ENCODE peak calls at places on chromosome 22, in seven cellular contexts. G is SHP77 treated with DMSO at 0.1 percent for 48 hours; K is CD4-positive, alpha-beta T cell; U is suprapubic skin; W is substantia nigra; B is HFFc6; P is Caco-2. N is an unnamed sample.

GRCh38 chr22:23754980-23755636 is 883 bp upstream of the VPREB3 start:
- DNase-seq in G (no peak), K (no peak), U (no peak), W (no peak), B (no peak), P (no peak), N (no peak)

GRCh38 chr22:48705159-48705916 is 1122.3 kb downstream of the BRD1 start:
- DNase-seq in G (no peak), K (no peak), U (peak), W (no peak), B (no peak), P (peak), N (no peak)

GRCh38 chr22:43090130-43090789 is 1.1 kb upstream of the TTLL1 start:
- DNase-seq in G (peak), K (peak), U (no peak), W (no peak), B (peak), P (peak), N (no peak)

GRCh38 chr22:24483966-24484545 is 11.1 kb upstream of the UPB1 start:
- DNase-seq in G (no peak), K (no peak), U (no peak), W (no peak), B (no peak), P (no peak), N (no peak)

GRCh38 chr22:42978453-42979103 is 36.4 kb downstream of the PACSIN2 start:
- DNase-seq in G (no peak), K (no peak), U (peak), W (no peak), B (peak), P (no peak), N (no peak)

GRCh38 chr22:27798526-27799333 is 2.8 kb downstream of the MN1 start:
- DNase-seq in G (no peak), K (no peak), U (no peak), W (no peak), B (no peak), P (no peak), N (no peak)

GRCh38 chr22:25388866-25389540 is 169.6 kb downstream of the CRYBB2 start:
- DNase-seq in G (no peak), K (no peak), U (no peak), W (no peak), B (no peak), P (no peak), N (no peak)

GRCh38 chr22:17913705-17914282 is 110.6 kb downstream of the MICAL3 start:
- DNase-seq in G (no peak), K (no peak), U (no peak), W (no peak), B (peak), P (no peak), N (no peak)

GRCh38 chr22:35540600-35541253 is at the start of gene RASD2:
- DNase-seq in G (no peak), K (peak), U (no peak), W (no peak), B (no peak), P (peak), N (peak)

GRCh38 chr22:48779661-48780596 is 1047.7 kb downstream of the BRD1 start:
- DNase-seq in G (no peak), K (no peak), U (no peak), W (no peak), B (no peak), P (no peak), N (no peak)

GRCh38 chr22:38191115-38191514 is 9.5 kb upstream of the PLA2G6 start:
- DNase-seq in G (no peak), K (no peak), U (no peak), W (no peak), B (no peak), P (no peak), N (no peak)

GRCh38 chr22:18065256-18065655 is 12.5 kb upstream of the PEX26 start:
- DNase-seq in G (no peak), K (no peak), U (no peak), W (no peak), B (no peak), P (no peak), N (no peak)

GRCh38 chr22:48705917-48706605 is 1121.6 kb downstream of the BRD1 start:
- DNase-seq in G (no peak), K (no peak), U (peak), W (no peak), B (no peak), P (peak), N (no peak)

GRCh38 chr22:28016781-28017557 is 97.9 kb upstream of the PITPNB start:
- DNase-seq in G (no peak), K (no peak), U (peak), W (no peak), B (no peak), P (peak), N (no peak)

GRCh38 chr22:30396871-30397655 is at the start of gene SEC14L2:
- DNase-seq in G (no peak), K (peak), U (peak), W (peak), B (peak), P (peak), N (peak)

GRCh38 chr22:32531955-32532818 is 57.6 kb downstream of the FBXO7 start:
- DNase-seq in G (no peak), K (no peak), U (peak), W (no peak), B (peak), P (no peak), N (no peak)

GRCh38 chr22:33519140-33519973 is 400.9 kb downstream of the LARGE1 start:
- DNase-seq in G (peak), K (no peak), U (no peak), W (peak), B (no peak), P (peak), N (no peak)

GRCh38 chr22:46409631-46410210 is 74.2 kb downstream of the TRMU start:
- DNase-seq in G (no peak), K (no peak), U (no peak), W (no peak), B (no peak), P (no peak), N (no peak)

GRCh38 chr22:42648368-42649260 is 578 bp downstream of the CYB5R3 start:
- DNase-seq in G (no peak), K (no peak), U (no peak), W (peak), B (no peak), P (peak), N (no peak)

GRCh38 chr22:49789289-49790141 is 38.2 kb downstream of the BRD1 start:
- DNase-seq in G (no peak), K (peak), U (no peak), W (no peak), B (peak), P (no peak), N (peak)

GRCh38 chr22:35978889-35979288 is 49.7 kb downstream of the RBFOX2 start:
- DNase-seq in G (no peak), K (no peak), U (no peak), W (no peak), B (no peak), P (no peak), N (no peak)

GRCh38 chr22:41048791-41049717 is 43.3 kb upstream of the EP300 start:
- DNase-seq in G (peak), K (no peak), U (peak), W (peak), B (peak), P (peak), N (no peak)

GRCh38 chr22:49893025-49893424 is 25.2 kb downstream of the ALG12 start:
- DNase-seq in G (no peak), K (no peak), U (no peak), W (no peak), B (no peak), P (no peak), N (no peak)

N was measured in T-helper 22 cell.